ENCODE peak calls at places on chromosomes 3 and 15, in eight cellular contexts. E, Q, A, X, V, N, G and C are unnamed samples.

GRCh38 chr3:403826-404225 is 207.3 kb downstream of the CHL1 start:
- DNase-seq in V (no peak), Q (no peak), E (no peak), X (no peak), N (no peak), G (no peak), A (no peak), C (no peak)

GRCh38 chr3:54193093-54193492 is 70.7 kb downstream of the CACNA2D3 start:
- DNase-seq in G (no peak), Q (no peak), E (no peak), X (no peak), V (no peak), N (no peak), A (no peak), C (no peak)

GRCh38 chr3:11238057-11238456 is 34.1 kb upstream of the ATG7 start:
- DNase-seq in X (no peak), Q (no peak), N (no peak), V (no peak), A (no peak), G (no peak), E (no peak), C (no peak)

GRCh38 chr3:105555206-105555605 is 188.5 kb downstream of the ALCAM start:
- DNase-seq in E (no peak), G (no peak), X (no peak), A (no peak), N (no peak), V (no peak), Q (no peak), C (no peak)

GRCh38 chr15:83310521-83311456 is 26.3 kb upstream of the BNC1 start:
- DNase-seq in A (no peak), V (no peak), N (no peak), E (no peak), G (peak; percentile 8), X (no peak), Q (no peak), C (no peak)

GRCh38 chr3:164673738-164674137 is 404.6 kb downstream of the SI start:
- DNase-seq in G (no peak), E (no peak), V (no peak), Q (no peak), A (no peak), N (no peak), X (no peak), C (no peak)

GRCh38 chr3:167909443-167910287 is 174.1 kb downstream of the SERPINI1 start:
- DNase-seq in N (no peak), G (no peak), X (no peak), A (no peak), Q (no peak), V (no peak), E (no peak), C (no peak)

GRCh38 chr15:68032672-68033071 is 21.4 kb upstream of the PIAS1 start:
- DNase-seq in A (no peak), X (no peak), G (no peak), Q (no peak), N (no peak), E (no peak), V (no peak), C (no peak)

GRCh38 chr3:126288314-126288713 is 68.9 kb downstream of the KLF15 start:
- DNase-seq in A (no peak), N (peak; percentile 54), E (no peak), Q (peak; percentile 62), V (peak; percentile 19), G (peak; percentile 87), X (no peak), C (no peak)

GRCh38 chr3:124760601-124761000 is 30.3 kb downstream of the UMPS start:
- DNase-seq in E (no peak), A (no peak), X (no peak), Q (no peak), N (no peak), V (no peak), G (no peak), C (no peak)

GRCh38 chr3:71583569-71584215 is at the start of gene FOXP1:
- DNase-seq in G (peak; percentile 93), V (peak; percentile 78), Q (peak; percentile 57), X (peak; percentile 85), N (peak; percentile 81), A (peak; percentile 79), E (peak; percentile 32), C (peak; percentile 83)

GRCh38 chr15:41805711-41806110 is 22.2 kb upstream of the JMJD7 start:
- DNase-seq in A (no peak), G (no peak), N (no peak), Q (no peak), E (no peak), V (no peak), X (no peak), C (no peak)

GRCh38 chr3:125032100-125032643 is 23.6 kb downstream of the HEG1 start:
- DNase-seq in G (peak; percentile 13), N (no peak), Q (no peak), A (no peak), E (no peak), V (no peak), X (no peak), C (no peak)

GRCh38 chr3:11847035-11847394 is 330 bp upstream of the TAMM41 start:
- DNase-seq in E (no peak), Q (no peak), N (no peak), A (no peak), X (no peak), G (no peak), V (no peak), C (no peak)

GRCh38 chr3:124837730-124838186 is 49.4 kb downstream of the ITGB5 start:
- DNase-seq in G (no peak), N (peak; percentile 50), V (peak; percentile 39), X (no peak), Q (no peak), E (peak; percentile 12), A (peak; percentile 84), C (no peak)

GRCh38 chr3:188219147-188219546 is 65.2 kb downstream of the LPP start:
- DNase-seq in Q (no peak), V (no peak), G (no peak), E (no peak), A (no peak), N (no peak), X (no peak), C (no peak)

GRCh38 chr15:89766357-89767311 is 9.5 kb upstream of the MESP2 start:
- DNase-seq in V (no peak), Q (peak; percentile 29), E (no peak), A (no peak), X (no peak), G (peak; percentile 85), N (peak; percentile 53), C (no peak)

GRCh38 chr3:184134746-184135148 is 411 bp upstream of the EIF2B5 start:
- DNase-seq in X (no peak), A (no peak), Q (no peak), G (no peak), N (no peak), V (peak; percentile 14), E (no peak), C (no peak)

GRCh38 chr3:184133840-184134745 is 1.1 kb upstream of the EIF2B5 start:
- DNase-seq in V (peak; percentile 76), X (peak; percentile 90), A (peak; percentile 85), G (peak; percentile 97), E (peak; percentile 78), N (peak; percentile 87), Q (peak; percentile 83), C (peak; percentile 85)

GRCh38 chr3:184135911-184136260 is 728 bp downstream of the EIF2B5 start:
- DNase-seq in Q (no peak), N (no peak), G (no peak), X (no peak), V (no peak), A (no peak), E (no peak), C (no peak)

GRCh38 chr3:184132947-184133346 is 2.2 kb upstream of the EIF2B5 start:
- DNase-seq in A (no peak), E (no peak), Q (no peak), N (no peak), G (no peak), X (no peak), V (no peak), C (no peak)

GRCh38 chr3:184135149-184135910 is at the start of gene EIF2B5:
- DNase-seq in X (peak; percentile 94), G (peak; percentile 97), Q (peak; percentile 90), N (peak; percentile 88), V (peak; percentile 88), A (peak; percentile 95), E (peak; percentile 93), C (peak; percentile 91)
- TF ChIP-seq POLR2A in X (peak; percentile 54), G (no peak), Q (peak; percentile 72), N (peak; percentile 63), V (peak; percentile 59), A (peak; percentile 58), E (peak; percentile 92), C (peak; percentile 52)

GRCh38 chr15:39287322-39288195 is 293.3 kb upstream of the THBS1 start:
- DNase-seq in E (no peak), A (no peak), Q (no peak), G (no peak), V (no peak), N (no peak), X (no peak), C (no peak)
- H3K4me3 ChIP-seq in E (no peak overlapping the region), A (no peak overlapping the region), Q (no peak overlapping the region), G (no peak overlapping the region), V (no peak overlapping the region), N (no peak overlapping the region), X (no peak overlapping the region), C (no peak overlapping the region)

GRCh38 chr15:60585743-60586708 is 107.1 kb upstream of the ICE2 start:
- DNase-seq in V (peak; percentile 83), A (peak; percentile 45), E (peak; percentile 72), N (peak; percentile 70), X (no peak), G (no peak), Q (peak; percentile 32), C (peak; percentile 51)
- TF ChIP-seq POLR2A in V (no peak), A (no peak), E (no peak), N (no peak), X (no peak), G (no peak), Q (no peak), C (no peak)

GRCh38 chr15:69719527-69719926 is 266.9 kb downstream of the RPLP1 start:
- DNase-seq in E (no peak), X (no peak), G (no peak), V (peak; percentile 29), A (no peak), Q (no peak), N (no peak), C (no peak)

GRCh38 chr15:69715205-69715604 is 262.6 kb downstream of the RPLP1 start:
- DNase-seq in E (no peak), Q (no peak), G (no peak), A (no peak), N (no peak), V (no peak), X (no peak), C (no peak)

GRCh38 chr15:69722924-69723323 is 270.3 kb downstream of the RPLP1 start:
- DNase-seq in N (no peak), E (no peak), A (no peak), X (no peak), G (no peak), Q (no peak), V (no peak), C (no peak)

GRCh38 chr15:69718916-69719315 is 266.3 kb downstream of the RPLP1 start:
- DNase-seq in G (no peak), N (no peak), A (peak; percentile 27), X (no peak), Q (peak; percentile 27), V (peak; percentile 52), E (no peak), C (no peak)

DNA sequence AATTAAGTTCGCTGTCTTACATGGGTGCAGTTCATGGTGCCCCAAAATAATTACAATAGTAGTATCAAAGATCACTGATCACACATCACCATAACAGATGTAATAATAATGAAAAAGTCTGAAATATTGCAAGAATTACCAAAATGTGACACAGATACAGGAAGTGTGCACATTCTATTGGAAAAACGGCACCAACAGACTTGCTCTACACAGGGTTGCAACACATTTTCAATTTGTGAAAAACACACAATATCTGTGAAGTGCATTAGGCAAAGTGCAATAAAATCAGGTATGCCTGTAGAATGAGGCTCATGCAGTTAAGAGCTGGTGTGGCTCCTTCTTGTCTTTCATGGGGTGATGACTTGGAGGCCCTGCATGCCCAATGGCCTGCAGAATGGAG is 265.8 kb downstream of the RPLP1 start:
- DNase-seq in Q (no peak), V (no peak), A (no peak), E (no peak), G (no peak), X (no peak), N (no peak), C (no peak)
- H3K4me3 ChIP-seq in Q (no peak overlapping the region), V (no peak overlapping the region), A (no peak overlapping the region), E (no peak overlapping the region), G (no peak overlapping the region), X (no peak overlapping the region), N (no peak overlapping the region), C (no peak overlapping the region)